ENCODE peak calls at places on chromosomes 2 and 18, in five cellular contexts. Z is PC-3, Q is tibial nerve, P is adrenal gland, U is psoas muscle. E is an unnamed sample.

GRCh38 chr2:63078852-63079606 is 28.4 kb downstream of the OTX1 start:
- DNase-seq in Z (peak; percentile 76), Q (no peak), P (no peak), U (no peak), E (peak; percentile 18)

GRCh38 chr2:42092084-42092996 is 44.5 kb downstream of the PKDCC start:
- DNase-seq in Z (peak; percentile 56), Q (no peak), P (no peak), U (no peak), E (no peak)

GRCh38 chr2:118430510-118431187 is 342.4 kb downstream of the INSIG2 start:
- DNase-seq in Z (peak; percentile 89), Q (no peak), P (no peak), U (no peak), E (no peak)

GRCh38 chr2:231036131-231036530 is 1.2 kb upstream of the C2orf72 start:
- DNase-seq in Z (no peak), Q (no peak), P (no peak), U (no peak), E (no peak)

GRCh38 chr18:9575558-9575957 is 38.8 kb downstream of the PPP4R1 start:
- DNase-seq in Z (peak; percentile 95), Q (peak; percentile 47), P (peak; percentile 86), U (peak; percentile 69), E (peak; percentile 48)

GRCh38 chr2:190984595-190984994 is 29.4 kb downstream of the STAT1 start:
- DNase-seq in Z (peak; percentile 58), Q (no peak), P (no peak), U (no peak), E (no peak)

GRCh38 chr2:128008089-128008672 is 19.7 kb downstream of the SAP130 start:
- DNase-seq in Z (no peak), Q (no peak), P (no peak), U (no peak), E (no peak)

GRCh38 chr2:142058149-142058548 is 72.7 kb downstream of the LRP1B start:
- DNase-seq in Z (no peak), Q (no peak), P (no peak), U (no peak), E (no peak)

GRCh38 chr2:36361396-36361795 is 5.8 kb downstream of the CRIM1 start:
- DNase-seq in Z (no peak), Q (no peak), P (no peak), U (no peak), E (no peak)

GRCh38 chr18:78517328-78517727 is 462.3 kb upstream of the SALL3 start:
- DNase-seq in Z (no peak), Q (no peak), P (no peak), U (no peak), E (no peak)

GRCh38 chr18:45104071-45104440 is 423.4 kb downstream of the SETBP1 start:
- DNase-seq in Z (no peak), Q (no peak), P (no peak), U (no peak), E (no peak)

GRCh38 chr2:49903471-49903870 is 749.2 kb upstream of the FSHR start:
- DNase-seq in Z (no peak), Q (no peak), P (no peak), U (no peak), E (no peak)

GRCh38 chr18:74482697-74483096 is 13.5 kb upstream of the CNDP2 start:
- DNase-seq in Z (no peak), Q (no peak), P (no peak), U (no peak), E (no peak)

GRCh38 chr2:166417669-166418068 is 41.9 kb upstream of the SCN9A start:
- DNase-seq in Z (peak; percentile 72), Q (no peak), P (no peak), U (no peak), E (no peak)

GRCh38 chr2:25402477-25402876 is 60.8 kb upstream of the DNMT3A start:
- DNase-seq in Z (no peak), Q (no peak), P (no peak), U (no peak), E (no peak)

GRCh38 chr18:21834301-21834660 is 93.7 kb downstream of the MIB1 start:
- DNase-seq in Z (no peak), Q (no peak), P (no peak), U (no peak), E (no peak)

GRCh38 chr2:55168221-55169154 is 63.6 kb downstream of the CLHC1 start:
- DNase-seq in Z (peak; percentile 77), Q (no peak), P (peak; percentile 52), U (no peak), E (no peak)

GRCh38 chr18:40452599-40452998 is 1502.4 kb upstream of the PIK3C3 start:
- DNase-seq in Z (no peak), Q (no peak), P (no peak), U (no peak), E (no peak)
- TF ChIP-seq CTCF in Z (no peak), Q (no peak), P (no peak), U (no peak), E (no peak)

DNA sequence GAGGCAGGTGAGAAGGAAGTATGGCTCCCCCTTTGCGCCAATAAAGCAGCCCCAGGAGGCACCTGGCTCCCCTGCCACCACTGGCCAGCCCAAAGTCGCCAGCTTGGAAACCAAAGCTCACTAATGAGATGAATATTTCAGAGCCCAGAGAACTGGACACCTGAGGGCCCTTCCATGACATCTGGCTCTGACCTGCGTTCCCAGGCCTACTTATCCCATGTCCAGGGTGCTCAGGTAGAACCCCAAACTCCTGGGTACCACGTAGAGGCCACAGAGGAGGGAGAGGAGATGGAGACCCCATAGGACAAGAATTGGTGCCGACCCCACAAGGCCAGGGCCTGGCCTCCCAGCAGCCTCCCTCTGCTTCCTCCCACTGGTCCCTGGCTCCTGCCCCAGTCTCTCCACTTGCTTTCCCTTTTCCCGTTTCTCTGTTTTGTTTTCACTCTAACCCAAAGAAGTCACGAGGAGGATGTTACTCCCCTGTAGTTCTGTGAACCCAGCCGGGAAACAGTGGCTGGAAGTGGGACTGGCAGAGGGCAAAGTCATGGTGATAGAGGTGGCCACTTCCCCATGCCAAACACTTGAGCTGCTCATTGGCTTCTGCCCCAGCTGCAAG is 877 bp downstream of the TMBIM1 start:
- DNase-seq in Z (no peak), Q (no peak), P (no peak), U (no peak), E (no peak)
- H3K4me1 ChIP-seq in Z (peaks cover 59% of the 10 kb centered on the region), Q (peaks cover 49% of the 10 kb centered on the region), P (peaks cover 34% of the 10 kb centered on the region), U (peaks cover 43% of the 10 kb centered on the region), E (peaks cover 67% of the 10 kb centered on the region)

DNA sequence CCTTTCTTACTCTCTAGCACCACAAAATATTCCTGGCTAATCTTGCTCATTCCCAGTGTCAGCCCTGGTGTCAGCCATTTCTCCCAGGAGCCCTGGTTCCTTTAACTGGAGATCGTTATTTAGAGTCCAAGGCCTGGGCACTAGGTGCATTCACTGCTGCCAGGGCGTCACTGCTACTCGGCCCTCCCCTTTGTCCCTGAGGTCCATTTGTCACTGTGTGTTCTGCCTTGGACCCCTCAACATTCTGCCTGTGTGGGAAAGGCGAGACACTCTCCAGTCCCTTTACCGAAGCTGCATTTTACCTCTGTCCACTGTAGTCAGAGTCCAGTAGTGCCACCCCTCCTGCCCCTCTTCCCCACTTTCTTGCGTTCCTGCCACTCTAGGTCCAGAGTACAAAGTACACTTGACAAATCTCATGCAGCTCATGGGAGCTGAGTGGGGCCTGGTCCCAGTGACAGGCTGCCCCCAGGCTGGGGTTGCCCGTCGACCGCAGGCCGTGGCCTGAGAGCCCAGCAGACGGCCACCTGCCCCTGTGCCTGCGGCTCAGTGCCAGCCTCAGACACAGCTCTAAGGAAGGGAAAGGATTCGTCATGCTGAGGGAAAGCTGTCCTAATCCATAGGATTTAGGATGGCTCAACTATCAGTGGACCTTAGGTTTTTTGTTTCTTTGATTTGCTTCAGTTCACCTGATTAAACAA is 52.1 kb downstream of the COPS8 start:
- DNase-seq in Z (no peak), Q (no peak), P (no peak), U (no peak), E (no peak)
- H3K9me3 ChIP-seq in Z (no peaks in the 10 kb centered on the region), Q (no peaks in the 10 kb centered on the region), P (no peaks in the 10 kb centered on the region), U (no peaks in the 10 kb centered on the region), E (no peaks in the 10 kb centered on the region)

DNA sequence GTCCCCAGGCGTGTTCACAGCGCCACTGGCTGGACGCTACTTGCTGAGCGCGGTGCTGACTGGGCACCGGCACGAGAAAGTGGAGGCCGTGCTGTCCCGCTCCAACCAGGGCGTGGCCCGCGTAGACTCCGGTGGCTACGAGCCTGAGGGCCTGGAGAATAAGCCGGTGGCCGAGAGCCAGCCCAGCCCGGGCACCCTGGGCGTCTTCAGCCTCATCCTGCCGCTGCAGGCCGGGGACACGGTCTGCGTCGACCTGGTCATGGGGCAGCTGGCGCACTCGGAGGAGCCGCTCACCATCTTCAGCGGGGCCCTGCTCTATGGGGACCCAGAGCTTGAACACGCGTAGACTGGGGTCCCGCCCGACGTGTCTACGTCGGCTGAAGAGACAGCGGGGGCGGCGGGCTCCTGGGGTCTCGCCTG is 892 bp upstream of the KHK start:
- DNase-seq in Z (peak; percentile 69), Q (peak; percentile 63), P (peak; percentile 81), U (peak; percentile 91), E (peak; percentile 87)
- TF ChIP-seq CTCF in Z (peak; percentile 66), Q (no peak), P (peak; percentile 39), U (peak; percentile 49), E (no peak)

DNA sequence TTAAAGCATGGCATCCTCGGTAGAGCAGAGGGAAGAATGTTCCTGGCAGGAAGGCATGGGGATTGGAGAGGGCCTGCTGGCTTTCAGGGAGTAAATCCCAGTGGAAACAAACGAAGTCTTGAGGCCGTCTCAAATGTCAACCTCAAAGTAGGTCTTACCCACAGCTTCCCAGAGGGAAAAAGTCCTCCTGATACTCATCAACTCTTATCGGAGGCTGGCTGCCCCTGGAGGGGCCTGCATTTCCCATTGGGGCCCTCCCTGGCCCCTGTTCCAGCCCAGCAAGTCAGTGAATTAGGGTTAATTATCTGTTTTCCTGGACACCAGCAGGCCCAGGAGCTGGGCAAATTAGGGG is 52.7 kb downstream of the GLI2 start:
- DNase-seq in Z (no peak), Q (no peak), P (no peak), U (no peak), E (no peak)
- H3K4me1 ChIP-seq in Z (peaks cover 19% of the 10 kb centered on the region), Q (peaks cover 4% of the 10 kb centered on the region), P (peaks cover under 1% of the 10 kb centered on the region), U (peaks cover 5% of the 10 kb centered on the region), E (no peaks in the 10 kb centered on the region)

DNA sequence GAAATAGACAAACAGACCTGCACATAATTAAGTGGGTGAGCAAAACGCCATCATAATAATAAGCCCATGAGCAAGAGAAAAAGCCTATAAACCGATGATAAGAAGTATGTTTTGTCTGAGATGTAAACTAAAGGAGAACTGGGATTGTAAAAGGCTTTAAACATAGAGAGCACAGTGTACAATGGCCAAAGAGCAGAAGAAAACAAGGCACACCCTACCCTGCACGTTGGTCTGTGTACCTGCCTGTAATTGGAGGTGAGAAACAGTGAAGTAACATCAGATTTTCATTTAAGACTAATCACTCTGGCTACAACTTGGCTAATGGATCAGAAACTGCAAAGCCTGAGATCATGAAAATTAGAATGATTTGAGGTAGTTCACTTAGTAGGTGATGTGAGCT is 1094.7 kb upstream of the GYPC start:
- DNase-seq in Z (no peak), Q (no peak), P (no peak), U (no peak), E (no peak)
- H3K9me3 ChIP-seq in Z (peaks cover 9% of the 10 kb centered on the region), Q (no peaks in the 10 kb centered on the region), P (no peaks in the 10 kb centered on the region), U (no peaks in the 10 kb centered on the region), E (no peaks in the 10 kb centered on the region)

GRCh38 chr18:11761553-11761952 is 72.5 kb downstream of the GNAL start:
- DNase-seq in Z (peak; percentile 21), Q (no peak), P (no peak), U (no peak), E (no peak)
- TF ChIP-seq CTCF in Z (peak; percentile 46), Q (no peak), P (no peak), U (no peak), E (no peak)

GRCh38 chr2:86189782-86190416 is 5.4 kb downstream of the IMMT start:
- DNase-seq in Z (no peak), Q (no peak), P (no peak), U (no peak), E (no peak)
- H3K4me1 ChIP-seq in Z (peaks cover 16% of the 10 kb centered on the region), Q (peaks cover 16% of the 10 kb centered on the region), P (peaks cover 21% of the 10 kb centered on the region), U (peaks cover 84% of the 10 kb centered on the region), E (peaks cover 16% of the 10 kb centered on the region)

E was measured in mucosa of descending colon.